ENCODE peak calls at places on chromosomes 6 and 20, in four cellular contexts. Q is mesendoderm, B is H1, P is H9. C is an unnamed sample.

GRCh38 chr6:17967668-17968067 is 19.8 kb downstream of the KIF13A start:
- DNase-seq in Q (no peak), B (no peak), P (no peak), C (no peak)

GRCh38 chr20:3515379-3516175 is 44.8 kb downstream of the ATRN start:
- DNase-seq in Q (no peak), B (no peak), P (no peak), C (peak)

GRCh38 chr20:8986631-8987030 is 82.3 kb upstream of the PLCB4 start:
- DNase-seq in Q (no peak), B (no peak), P (no peak), C (no peak)

GRCh38 chr6:147625946-147626345 is 117.5 kb downstream of the SAMD5 start:
- DNase-seq in Q (no peak), B (no peak), P (no peak), C (no peak)

GRCh38 chr6:111830003-111830402 is 43.2 kb downstream of the FYN start:
- DNase-seq in Q (no peak), B (no peak), P (no peak), C (no peak)

GRCh38 chr6:41584668-41585205 is 38.6 kb downstream of the FOXP4 start:
- DNase-seq in Q (peak), B (no peak), P (peak), C (no peak)

GRCh38 chr6:79423216-79423615 is 114.0 kb downstream of the LCA5 start:
- DNase-seq in Q (no peak), B (no peak), P (no peak), C (no peak)

GRCh38 chr6:5667737-5668136 is 339.0 kb downstream of the NRN1 start:
- DNase-seq in Q (no peak), B (no peak), P (no peak), C (no peak)

GRCh38 chr6:170130771-170131241 is 160.1 kb downstream of the DLL1 start:
- DNase-seq in Q (no peak), B (no peak), P (peak), C (no peak)

GRCh38 chr6:6927437-6928361 is 180.1 kb upstream of the RREB1 start:
- DNase-seq in Q (no peak), B (no peak), P (peak), C (no peak)

GRCh38 chr6:153104220-153104619 is 26.9 kb downstream of the RGS17 start:
- DNase-seq in Q (no peak), B (no peak), P (no peak), C (no peak)

GRCh38 chr6:135875446-135875845 is 23.9 kb downstream of the PDE7B start:
- DNase-seq in Q (no peak), B (no peak), P (no peak), C (peak)

GRCh38 chr20:51899674-51900073 is 97.4 kb upstream of the SALL4 start:
- DNase-seq in Q (peak), B (no peak), P (peak), C (no peak)

GRCh38 chr6:53048431-53049195 is 16.6 kb upstream of the FBXO9 start:
- DNase-seq in Q (no peak), B (no peak), P (no peak), C (peak)

GRCh38 chr20:63735859-63736718 is at the start of gene LIME1:
- DNase-seq in Q (no peak), B (no peak), P (peak), C (no peak)

GRCh38 chr6:13495112-13495765 is 7.8 kb upstream of the GFOD1 start:
- DNase-seq in Q (no peak), B (no peak), P (no peak), C (no peak)
- H4K5ac ChIP-seq in Q (no peak), B (no peak), P (no peak), C (no peak)

DNA sequence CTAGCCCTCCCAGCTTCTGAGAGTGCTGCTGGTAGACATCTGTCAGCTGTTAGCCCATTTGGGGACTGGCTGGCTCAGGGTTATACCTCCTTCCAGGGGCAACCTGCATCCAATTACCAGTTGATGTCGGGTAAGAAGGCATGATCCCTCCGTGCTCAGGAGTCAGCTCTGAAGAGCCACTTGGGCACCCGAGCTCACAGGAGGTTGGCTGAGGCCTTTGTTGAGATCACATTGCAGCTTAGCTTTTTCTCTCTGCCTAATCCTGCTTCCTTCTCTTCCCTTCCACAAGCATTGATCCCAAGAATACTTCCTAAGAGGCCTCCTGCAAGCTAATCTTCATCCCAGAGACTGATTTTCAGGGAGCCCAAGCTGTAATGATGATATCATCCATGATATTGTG is 35.5 kb downstream of the SCP2D1 start:
- DNase-seq in Q (no peak), B (no peak), P (no peak), C (no peak)
- H4K5ac ChIP-seq in Q (no peak), B (no peak), P (no peak), C (no peak)

DNA sequence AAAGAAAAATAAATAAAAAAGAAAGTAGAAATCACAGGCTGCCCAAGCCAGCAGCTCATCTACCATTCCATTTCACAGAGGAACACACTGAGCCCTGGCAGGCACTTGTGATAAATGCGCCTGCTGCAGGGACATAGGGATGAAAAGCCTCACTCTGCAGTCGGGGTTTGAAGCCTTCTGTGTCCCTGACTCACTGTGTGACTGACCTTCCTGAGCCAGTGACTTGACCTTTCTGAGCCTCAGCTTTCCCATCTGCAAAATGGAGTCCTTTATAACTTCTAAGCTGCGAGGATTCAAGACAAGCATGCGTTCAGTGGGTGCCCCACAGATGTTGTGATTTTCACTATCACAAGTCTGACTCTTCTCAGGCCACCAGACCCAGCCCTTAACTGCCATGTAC is 5.5 kb downstream of the TGM2 start:
- DNase-seq in Q (no peak), B (no peak), P (no peak), C (no peak)
- H4K5ac ChIP-seq in Q (no peak), B (no peak), P (no peak), C (no peak)

GRCh38 chr6:40395698-40396076 is 191.5 kb downstream of the LRFN2 start:
- DNase-seq in Q (no peak), B (no peak), P (peak), C (no peak)

GRCh38 chr6:40394381-40394780 is 192.8 kb downstream of the LRFN2 start:
- DNase-seq in Q (no peak), B (no peak), P (no peak), C (no peak)

GRCh38 chr6:40395066-40395697 is 192.0 kb downstream of the LRFN2 start:
- DNase-seq in Q (peak), B (no peak), P (peak), C (no peak)

GRCh38 chr6:40391851-40392595 is 195.1 kb downstream of the LRFN2 start:
- DNase-seq in Q (no peak), B (no peak), P (no peak), C (no peak)

DNA sequence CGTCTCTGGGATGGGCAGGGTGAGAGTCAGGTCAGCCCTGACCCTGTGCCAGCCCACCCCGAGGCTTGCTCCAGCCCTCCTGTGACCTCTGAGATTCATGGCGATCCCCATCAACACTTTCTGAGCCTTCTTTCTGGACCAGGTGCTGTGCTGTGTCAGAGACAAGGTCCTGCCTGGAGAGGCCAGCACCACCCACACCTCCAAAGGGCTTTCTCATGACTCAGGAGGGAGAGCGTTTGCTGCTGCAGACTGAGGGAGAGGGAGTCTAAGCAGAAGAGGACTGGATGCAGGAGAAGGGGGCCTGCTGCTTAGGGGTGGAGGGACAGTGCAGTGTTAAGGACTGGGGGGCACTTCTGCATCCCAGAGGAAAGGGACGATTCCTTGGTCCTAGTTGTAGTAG is 193.5 kb downstream of the LRFN2 start:
- DNase-seq in Q (no peak), B (no peak), P (peak), C (no peak)
- H4K5ac ChIP-seq in Q (no peak), B (no peak), P (no peak), C (no peak)

DNA sequence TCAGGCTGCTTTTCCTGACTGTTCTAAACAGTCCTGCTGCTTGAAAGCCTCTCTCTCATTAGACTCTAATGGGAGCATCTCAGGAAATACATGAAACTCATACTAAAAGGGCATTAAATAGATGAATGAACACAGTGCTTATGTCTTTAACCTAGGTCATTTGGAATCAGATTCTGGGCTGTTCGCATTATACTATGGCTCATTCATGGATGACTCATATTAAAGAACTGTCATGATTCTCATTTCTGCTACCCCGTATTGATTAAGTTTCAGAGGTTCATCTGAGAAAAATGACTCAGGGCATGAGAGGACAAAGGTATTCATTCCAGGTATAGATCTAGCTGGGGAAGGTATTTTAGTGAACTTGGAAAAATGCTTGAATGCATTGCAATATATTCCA is 335.5 kb downstream of the GJA1 start:
- DNase-seq in Q (no peak), B (no peak), P (no peak), C (peak)
- H4K5ac ChIP-seq in Q (no peak), B (no peak), P (no peak), C (no peak)

C was measured in IMR-90.